ENCODE peak calls at places on chromosome 9, in nine cellular contexts. A is hepatocyte, O is psoas muscle, K is heart left ventricle, V is T-helper 17 cell, J is mucosa of descending colon, Q is transverse colon, N is fibroblast of lung, W is mammary epithelial cell. E is an unnamed sample. For H3K9me3, the result is how much of the 10 kb centered on the place peaks cover.

GRCh38 chr9:114046876-114047275 is 31.2 kb downstream of the AMBP start:
- DNase-seq in A (no peak), N (no peak), O (no peak), Q (no peak), V (no peak), W (peak), J (no peak), K (no peak), E (no peak)

GRCh38 chr9:121871431-121872025 is 220.1 kb downstream of the DAB2IP start:
- DNase-seq in V (no peak), A (no peak), W (peak), N (peak), O (no peak), K (no peak), Q (no peak), J (no peak), E (peak)

GRCh38 chr9:95171001-95171400 is 146.5 kb downstream of the FANCC start:
- DNase-seq in A (no peak), K (no peak), Q (no peak), V (no peak), J (no peak), N (peak), W (no peak), O (no peak), E (peak)

GRCh38 chr9:121888438-121888775 is 204.7 kb downstream of the TTLL11 start:
- DNase-seq in O (peak), N (peak), J (no peak), W (no peak), V (no peak), K (no peak), Q (no peak), A (no peak), E (peak)

GRCh38 chr9:34454571-34455065 is 3.8 kb downstream of the FAM219A start:
- DNase-seq in A (no peak), Q (no peak), W (peak), V (no peak), J (no peak), N (peak), K (peak), O (peak), E (peak)

GRCh38 chr9:3527653-3527960 is 1.8 kb upstream of the RFX3 start:
- DNase-seq in W (no peak), N (no peak), Q (no peak), V (no peak), K (no peak), A (no peak), O (no peak), J (peak), E (no peak)

GRCh38 chr9:131709741-131710499 is 30.0 kb downstream of the RAPGEF1 start:
- DNase-seq in Q (no peak), J (no peak), K (no peak), N (peak), W (peak), A (no peak), V (no peak), O (no peak), E (peak)

GRCh38 chr9:129816501-129817435 is 7.2 kb downstream of the TOR1A start:
- DNase-seq in W (no peak), J (no peak), K (no peak), V (no peak), A (no peak), Q (no peak), N (no peak), O (no peak), E (no peak)

GRCh38 chr9:35618854-35619799 is 914 bp upstream of the CD72 start:
- DNase-seq in J (peak), A (no peak), N (no peak), V (no peak), Q (peak), O (no peak), W (no peak), K (no peak), E (no peak)

GRCh38 chr9:89375181-89375760 is 57.0 kb downstream of the SECISBP2 start:
- DNase-seq in J (peak), V (no peak), K (no peak), W (no peak), O (no peak), N (no peak), A (no peak), Q (no peak), E (no peak)

GRCh38 chr9:87497604-87498045 is at the start of gene DAPK1:
- DNase-seq in W (peak), J (peak), Q (peak), A (peak), O (peak), N (peak), V (no peak), K (peak), E (peak)

GRCh38 chr9:35495984-35496383 is 6.1 kb downstream of the RUSC2 start:
- DNase-seq in Q (no peak), J (no peak), K (no peak), O (no peak), V (no peak), W (no peak), N (no peak), A (no peak), E (no peak)

GRCh38 chr9:95516221-95516735 is 493 bp downstream of the PTCH1 start:
- DNase-seq in W (no peak), A (peak), J (no peak), K (no peak), V (no peak), O (peak), N (peak), Q (no peak), E (no peak)

DNA sequence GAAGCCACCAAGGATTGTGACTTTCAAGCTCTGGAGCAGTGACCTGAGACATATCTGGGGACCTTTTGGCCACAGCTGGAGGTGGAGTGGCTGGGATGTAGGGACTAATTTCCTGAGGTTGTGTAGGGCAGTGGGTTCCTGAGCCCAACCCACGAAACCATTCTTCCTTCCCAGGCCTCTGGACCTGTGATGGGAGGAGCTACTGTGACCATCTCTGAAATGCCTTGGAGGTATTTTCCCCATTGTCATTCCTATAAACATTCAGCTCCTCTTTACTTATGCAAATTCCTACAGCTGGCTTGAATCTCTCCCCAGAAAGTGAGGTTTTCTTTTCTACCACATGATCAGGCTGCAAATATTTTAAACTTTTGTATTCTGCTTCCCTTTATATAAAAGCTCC is 172.6 kb downstream of the TUSC1 start:
- DNase-seq in K (no peak), W (no peak), J (no peak), A (no peak), V (no peak), O (no peak), N (no peak), Q (no peak), E (no peak)
- H3K9me3 ChIP-seq in K (under half), W (under half), J (under half), A (under half), V (under half), O (under half), N (under half), Q (under half), E (under half)

GRCh38 chr9:4713849-4714248 is 27.2 kb downstream of the AK3 start:
- DNase-seq in V (no peak), N (peak), O (no peak), A (no peak), Q (no peak), K (no peak), W (no peak), J (no peak), E (peak)
- H3K9me3 ChIP-seq in V (under half), N (under half), O (under half), A (under half), Q (under half), K (under half), W (under half), J (under half), E (under half)

DNA sequence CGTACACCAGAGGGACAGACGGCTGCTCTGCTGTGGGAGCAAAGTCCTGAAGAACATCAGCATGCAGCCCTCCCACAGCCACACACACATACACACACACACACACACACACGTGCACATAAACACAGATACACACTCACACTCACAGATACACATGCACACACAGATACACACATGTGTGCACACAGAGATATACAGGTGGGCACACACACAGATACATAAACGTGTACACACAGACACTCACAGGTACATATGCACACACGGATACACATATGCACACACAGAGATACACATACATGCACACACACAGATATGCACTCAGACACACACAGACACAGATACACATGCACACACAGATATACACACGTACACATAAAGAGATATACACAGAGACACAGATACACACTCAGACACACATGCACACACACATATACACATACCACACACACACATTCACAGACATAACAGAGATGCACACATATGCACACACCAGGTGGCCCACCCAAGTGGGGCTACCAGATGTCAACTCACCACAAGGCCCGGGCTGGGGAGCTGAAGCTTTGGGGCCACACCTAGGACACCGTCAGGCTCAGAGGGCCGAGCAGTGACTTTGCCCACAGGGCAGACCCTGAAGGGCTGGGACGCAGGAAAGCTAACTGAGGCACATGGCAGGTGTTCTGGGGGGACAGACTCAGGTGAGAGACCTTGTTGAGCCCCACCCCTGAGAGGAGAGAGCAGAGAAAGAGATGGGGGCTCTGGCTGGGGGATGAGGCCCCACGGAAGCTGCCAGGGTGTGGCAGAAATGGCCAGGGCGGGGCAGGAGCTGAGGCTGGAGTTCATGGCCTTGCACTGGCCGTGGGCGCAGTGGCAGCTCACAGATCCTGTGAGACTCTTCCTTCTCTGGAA is 148.6 kb upstream of the PPP1R26 start:
- DNase-seq in V (no peak), N (no peak), A (no peak), O (no peak), K (no peak), W (no peak), J (no peak), Q (no peak), E (no peak)
- H3K9me3 ChIP-seq in V (under half), N (under half), A (under half), O (under half), K (under half), W (under half), J (under half), Q (under half), E (under half)

GRCh38 chr9:80557256-80557655 is 985.5 kb downstream of the TLE4 start:
- DNase-seq in V (no peak), N (no peak), J (no peak), A (no peak), K (no peak), O (no peak), W (no peak), Q (no peak), E (no peak)
- H3K9me3 ChIP-seq in V (under half), N (under half), J (under half), A (under half), K (under half), O (under half), W (under half), Q (under half), E (under half)

DNA sequence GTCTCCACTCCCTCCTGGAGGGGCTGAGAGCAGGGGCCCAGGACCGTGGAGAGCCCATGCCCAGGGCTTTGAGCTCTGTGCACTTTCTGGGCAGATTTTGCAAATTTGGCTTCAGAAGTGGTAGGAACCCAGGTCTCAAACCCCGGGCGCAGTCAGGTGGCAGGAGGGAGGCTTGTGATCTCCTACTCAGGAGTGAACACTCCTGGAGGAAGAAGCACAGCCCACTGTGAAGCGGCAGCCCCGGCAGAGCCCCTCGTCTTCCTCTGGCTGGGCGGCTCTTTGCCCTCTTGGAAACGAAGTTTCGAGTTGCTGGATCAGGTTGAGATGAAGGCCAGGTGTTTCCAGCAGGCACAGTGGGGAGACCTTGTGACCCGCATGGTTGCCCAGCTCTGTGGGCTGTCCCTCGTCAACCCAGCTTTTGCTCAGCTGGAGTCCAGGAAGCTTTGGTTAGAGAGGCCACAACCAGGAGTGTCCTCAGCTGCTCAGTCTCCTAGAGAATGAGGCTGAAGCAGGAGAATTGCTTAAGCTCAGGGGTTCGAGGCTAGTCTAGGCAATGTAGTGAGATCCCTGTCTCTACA is 48.5 kb downstream of the WNK2 start:
- DNase-seq in J (no peak), N (no peak), K (no peak), Q (no peak), V (no peak), A (no peak), W (no peak), O (no peak), E (no peak)
- H3K9me3 ChIP-seq in J (under half), N (under half), K (under half), Q (under half), V (under half), A (under half), W (under half), O (under half), E (under half)

DNA sequence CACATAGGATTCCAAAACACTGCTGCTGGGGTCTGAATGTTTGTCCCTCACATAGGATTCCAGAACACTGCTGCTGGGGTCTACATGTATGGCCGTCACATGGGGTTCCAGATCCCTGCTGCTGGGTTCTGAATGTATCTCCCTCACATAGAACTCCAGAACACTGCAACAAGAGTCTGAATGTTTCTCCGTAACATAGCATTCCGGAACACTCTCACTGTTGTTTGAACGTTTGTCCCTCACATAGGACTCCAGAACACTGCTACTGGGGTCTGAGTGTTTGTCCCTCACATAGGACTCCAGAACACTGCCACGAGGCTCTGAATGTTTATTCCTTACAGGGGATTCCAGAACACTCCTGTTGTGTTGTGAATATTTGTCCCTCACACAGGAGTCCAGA is 216.8 kb downstream of the FOXD4L6 start:
- DNase-seq in W (no peak), A (no peak), N (no peak), O (no peak), Q (no peak), K (no peak), V (no peak), J (no peak), E (no peak)
- H3K9me3 ChIP-seq in W (under half), A (half or more), N (under half), O (half or more), Q (half or more), K (half or more), V (half or more), J (half or more), E (half or more)

GRCh38 chr9:137986268-137987099 is 108.9 kb downstream of the CACNA1B start:
- DNase-seq in V (no peak), N (no peak), W (no peak), A (peak), K (no peak), O (no peak), Q (no peak), J (no peak), E (no peak)
- H3K9me3 ChIP-seq in V (under half), N (under half), W (under half), A (under half), K (under half), O (under half), Q (under half), J (under half), E (under half)

E was measured in astrocyte.